ENCODE peak calls at places on chromosomes 2 and 18, in eight cellular contexts. B is stimulated activated naive B cell treated with anti-CD40 and anti-IgM and Interleukin-4, amounts not matched to agents 10 μg/mL and 1 μg/mL and 100 μg/mL, for 72 hours; H is occipital lobe; C is activated T-helper 1 cell treated with anti-CD3 and anti-CD28 coated beads, Interleukin-2, amount 50 U/mL, for 16 hours; P is T-helper 9 cell; M is NCI-H2171 treated with DMSO at 0.1 percent for 48 hours; F is HFFc6; O is GM23248. Y is an unnamed sample.

GRCh38 chr18:12552884-12553242 is 105.0 kb downstream of the SPIRE1 start:
- DNase-seq in B (no peak), H (no peak), C (no peak), P (no peak), M (no peak), F (no peak), O (no peak), Y (no peak)

GRCh38 chr2:161337247-161337646 is 29.0 kb downstream of the PSMD14 start:
- DNase-seq in B (no peak), H (no peak), C (no peak), P (no peak), M (no peak), F (no peak), O (no peak), Y (no peak)

GRCh38 chr18:45457933-45458332 is 157.3 kb upstream of the SLC14A2 start:
- DNase-seq in B (no peak), H (no peak), C (no peak), P (no peak), M (no peak), F (no peak), O (no peak), Y (no peak)

GRCh38 chr2:162153608-162154224 is 1.7 kb upstream of the GCG start:
- DNase-seq in B (peak), H (no peak), C (peak), P (peak), M (peak), F (peak), O (peak), Y (peak)

GRCh38 chr2:230160112-230160660 is 59.6 kb downstream of the SP110 start:
- DNase-seq in B (peak), H (peak), C (peak), P (peak), M (peak), F (peak), O (peak), Y (peak)

GRCh38 chr2:240129311-240129710 is 6.8 kb downstream of the COPS9 start:
- DNase-seq in B (no peak), H (no peak), C (no peak), P (no peak), M (no peak), F (no peak), O (no peak), Y (no peak)

GRCh38 chr2:3557588-3558204 is 437 bp downstream of the RNASEH1 start:
- DNase-seq in B (no peak), H (no peak), C (no peak), P (no peak), M (peak), F (no peak), O (no peak), Y (no peak)

GRCh38 chr2:67516358-67516757 is 119.2 kb downstream of the ETAA1 start:
- DNase-seq in B (no peak), H (no peak), C (no peak), P (no peak), M (peak), F (no peak), O (no peak), Y (no peak)

GRCh38 chr18:64370036-64370435 is 221.1 kb upstream of the LINC00305 start:
- DNase-seq in B (no peak), H (no peak), C (no peak), P (no peak), M (no peak), F (no peak), O (no peak), Y (no peak)

GRCh38 chr18:68533641-68534040 is 181.3 kb downstream of the TMX3 start:
- DNase-seq in B (no peak), H (no peak), C (no peak), P (no peak), M (no peak), F (no peak), O (no peak), Y (no peak)

Y was measured in T follicular helper cell.